ENCODE peak calls at places on chromosomes 7 and 10, in nine cellular contexts. J, I, D, X, C, S, Z, H and Y are unnamed samples. For H3K4me1 and H3K9me3, the result is how much of the 10 kb centered on the place peaks cover.

GRCh38 chr10:98030991-98031431 is 590 bp upstream of the CRTAC1 start:
- DNase-seq in J (no peak), D (no peak), H (peak), I (no peak), C (no peak), S (no peak), X (peak), Z (no peak), Y (peak)

GRCh38 chr7:66083677-66084076 is 8.1 kb downstream of the ASL start:
- DNase-seq in X (no peak), Z (no peak), I (no peak), H (no peak), S (no peak), C (no peak), D (no peak), J (no peak), Y (no peak)

GRCh38 chr10:49569031-49569765 is 30.3 kb upstream of the ERCC6 start:
- DNase-seq in Z (no peak), D (no peak), J (no peak), X (no peak), S (no peak), I (no peak), H (no peak), C (no peak), Y (peak)

GRCh38 chr7:48089415-48089975 is 430 bp downstream of the UPP1 start:
- DNase-seq in X (peak), C (peak), I (no peak), S (no peak), D (peak), H (peak), Z (peak), J (peak), Y (no peak)

GRCh38 chr7:47435889-47436312 is 146.0 kb downstream of the TNS3 start:
- DNase-seq in C (peak), S (peak), X (peak), J (no peak), H (peak), D (peak), Z (peak), I (no peak), Y (peak)

GRCh38 chr10:99685232-99686041 is 26.1 kb downstream of the ENTPD7 start:
- DNase-seq in X (no peak), S (no peak), H (no peak), J (no peak), I (no peak), C (no peak), D (no peak), Z (no peak), Y (no peak)

GRCh38 chr7:69932034-69932628 is 333.9 kb downstream of the AUTS2 start:
- DNase-seq in C (peak), Z (no peak), S (peak), J (no peak), X (no peak), H (peak), I (no peak), D (no peak), Y (peak)

GRCh38 chr10:132885451-132886210 is 56.7 kb downstream of the CFAP46 start:
- DNase-seq in J (no peak), I (peak), X (no peak), H (no peak), Z (peak), S (no peak), C (no peak), D (peak), Y (no peak)

GRCh38 chr10:126969310-126969709 is 64.1 kb downstream of the DOCK1 start:
- DNase-seq in S (peak), Z (no peak), I (no peak), H (peak), C (peak), D (no peak), J (no peak), X (peak), Y (no peak)

GRCh38 chr10:103053659-103054581 is 135.8 kb downstream of the CNNM2 start:
- DNase-seq in X (peak), Z (peak), C (peak), S (peak), I (peak), J (no peak), D (peak), H (peak), Y (peak)

GRCh38 chr7:18308938-18309337 is 186.6 kb upstream of the HDAC9 start:
- DNase-seq in Z (no peak), X (no peak), D (no peak), J (no peak), I (no peak), C (no peak), H (no peak), S (no peak), Y (no peak)

GRCh38 chr10:17348111-17349008 is 106.0 kb downstream of the ST8SIA6 start:
- DNase-seq in D (peak), H (peak), J (peak), X (no peak), C (no peak), S (peak), I (peak), Z (peak), Y (peak)

GRCh38 chr7:4794591-4795350 is 19.3 kb downstream of the AP5Z1 start:
- DNase-seq in S (no peak), H (no peak), C (peak), D (no peak), I (no peak), X (peak), Z (peak), J (no peak), Y (no peak)

GRCh38 chr7:157676001-157676400 is 339.2 kb downstream of the DNAJB6 start:
- DNase-seq in S (no peak), Z (peak), J (no peak), I (no peak), H (no peak), D (peak), C (no peak), X (peak), Y (no peak)

GRCh38 chr10:75726522-75727493 is 295.4 kb downstream of the LRMDA start:
- DNase-seq in C (no peak), S (no peak), H (no peak), Z (no peak), X (no peak), I (no peak), J (no peak), D (no peak), Y (no peak)

GRCh38 chr10:133261726-133262325 is 14.8 kb downstream of the ADAM8 start:
- DNase-seq in I (peak), X (peak), Z (peak), S (peak), H (peak), J (peak), C (peak), D (peak), Y (peak)

GRCh38 chr10:66934711-66935110 is 8.9 kb downstream of the LRRTM3 start:
- DNase-seq in J (no peak), D (no peak), I (no peak), C (no peak), Z (no peak), S (no peak), H (no peak), X (no peak), Y (no peak)

GRCh38 chr7:157446322-157446721 is 109.5 kb downstream of the DNAJB6 start:
- DNase-seq in X (no peak), H (no peak), S (no peak), I (no peak), J (no peak), D (no peak), Z (peak), C (no peak), Y (no peak)

GRCh38 chr7:50246551-50246950 is 58.0 kb upstream of the IKZF1 start:
- DNase-seq in C (no peak), S (no peak), Z (no peak), I (no peak), H (no peak), D (no peak), J (no peak), X (no peak), Y (no peak)

GRCh38 chr7:157691521-157692155 is 354.8 kb downstream of the DNAJB6 start:
- DNase-seq in H (no peak), C (no peak), Z (peak), J (no peak), S (no peak), I (no peak), D (peak), X (peak), Y (no peak)

GRCh38 chr7:44065431-44066110 is at the start of gene PGAM2:
- DNase-seq in Z (peak), C (no peak), S (no peak), J (no peak), I (peak), D (peak), X (peak), H (no peak), Y (peak)

GRCh38 chr7:74365320-74366022 is 76.3 kb downstream of the CLIP2 start:
- DNase-seq in S (peak), C (peak), H (peak), I (no peak), D (peak), X (peak), Z (peak), J (peak), Y (peak)

GRCh38 chr10:130748409-130749057 is 563.0 kb downstream of the TCERG1L start:
- DNase-seq in I (no peak), H (no peak), X (peak), Z (peak), S (no peak), D (peak), J (no peak), C (no peak), Y (peak)

GRCh38 chr7:37000514-37000913 is 276.2 kb upstream of the AOAH start:
- DNase-seq in S (no peak), C (no peak), J (no peak), H (no peak), D (no peak), I (no peak), Z (no peak), X (no peak), Y (no peak)

GRCh38 chr10:23695825-23696420 is 257.0 kb downstream of the OTUD1 start:
- DNase-seq in C (no peak), S (no peak), Z (no peak), J (no peak), X (peak), I (no peak), D (no peak), H (no peak), Y (no peak)

GRCh38 chr7:25642849-25643248 is 414.6 kb upstream of the NPVF start:
- DNase-seq in H (no peak), S (no peak), C (no peak), Z (no peak), D (no peak), I (no peak), J (no peak), X (no peak), Y (no peak)

GRCh38 chr7:135519233-135519688 is 9.4 kb upstream of the CNOT4 start:
- DNase-seq in J (no peak), I (no peak), D (no peak), C (no peak), X (no peak), Z (no peak), S (no peak), H (no peak), Y (no peak)

GRCh38 chr10:86333813-86334514 is 32.6 kb downstream of the GRID1 start:
- DNase-seq in X (no peak), J (no peak), S (no peak), D (no peak), H (no peak), Z (no peak), C (no peak), I (no peak), Y (no peak)

GRCh38 chr10:4541292-4541691 is 284.7 kb upstream of the AKR1E2 start:
- DNase-seq in X (no peak), J (peak), S (no peak), D (peak), Z (no peak), I (no peak), C (no peak), H (peak), Y (no peak)

GRCh38 chr7:106239406-106239805 is 45.4 kb downstream of the NAMPT start:
- DNase-seq in C (no peak), I (no peak), X (no peak), S (no peak), D (no peak), H (no peak), Z (no peak), J (no peak), Y (no peak)

GRCh38 chr7:142853739-142854504 is 954 bp upstream of the EPHB6 start:
- DNase-seq in D (peak), X (peak), I (peak), S (peak), C (peak), H (peak), Z (peak), J (no peak), Y (peak)

GRCh38 chr7:138527746-138528223 is 67.7 kb downstream of the TRIM24 start:
- DNase-seq in H (no peak), C (peak), J (no peak), Z (no peak), I (no peak), X (no peak), S (no peak), D (no peak), Y (peak)

GRCh38 chr10:28533571-28534304 is 820 bp downstream of the WAC start:
- DNase-seq in C (peak), D (peak), S (peak), J (peak), X (peak), Z (peak), H (peak), I (peak), Y (peak)

GRCh38 chr7:136657332-136657942 is 211.0 kb upstream of the CHRM2 start:
- DNase-seq in C (no peak), S (no peak), H (no peak), J (no peak), I (no peak), D (no peak), X (no peak), Z (no peak), Y (no peak)

GRCh38 chr7:84231157-84231556 is 36.6 kb upstream of the SEMA3A start:
- DNase-seq in S (no peak), Z (no peak), H (no peak), C (no peak), J (no peak), X (no peak), D (no peak), I (no peak), Y (no peak)

GRCh38 chr10:90319188-90319914 is 538.5 kb downstream of the HTR7 start:
- DNase-seq in S (peak), X (peak), J (no peak), Z (no peak), I (no peak), D (no peak), H (peak), C (peak), Y (peak)

GRCh38 chr10:11501600-11501999 is 109.8 kb downstream of the USP6NL start:
- DNase-seq in X (no peak), Z (no peak), J (no peak), C (no peak), H (no peak), S (no peak), D (no peak), I (no peak), Y (no peak)

GRCh38 chr10:11493646-11494045 is 117.8 kb downstream of the USP6NL start:
- DNase-seq in Z (no peak), H (no peak), X (no peak), I (no peak), C (no peak), J (no peak), S (no peak), D (no peak), Y (no peak)

GRCh38 chr10:11499425-11500071 is 111.9 kb downstream of the USP6NL start:
- DNase-seq in X (no peak), Z (no peak), H (no peak), J (no peak), I (no peak), S (no peak), C (no peak), D (no peak), Y (no peak)

GRCh38 chr10:11498399-11498798 is 113.1 kb downstream of the USP6NL start:
- DNase-seq in D (no peak), Z (no peak), X (no peak), I (no peak), J (no peak), H (no peak), C (no peak), S (no peak), Y (no peak)
- H3K4me1 ChIP-seq in D (under half), Z (under half), X (under half), I (under half), J (under half), H (under half), C (under half), S (under half), Y (under half)

GRCh38 chr7:108112683-108113082 is 17.5 kb downstream of the LAMB4 start:
- DNase-seq in Z (no peak), S (no peak), H (no peak), X (no peak), J (no peak), I (no peak), D (no peak), C (no peak), Y (no peak)

GRCh38 chr7:108109216-108109908 is 20.8 kb downstream of the LAMB4 start:
- DNase-seq in J (no peak), I (no peak), X (no peak), S (peak), H (peak), Z (no peak), C (no peak), D (no peak), Y (peak)

GRCh38 chr7:108120196-108120595 is 10.0 kb downstream of the LAMB4 start:
- DNase-seq in Z (no peak), S (no peak), J (no peak), D (no peak), X (no peak), I (no peak), C (no peak), H (no peak), Y (no peak)

GRCh38 chr7:108118959-108119358 is 11.2 kb downstream of the LAMB4 start:
- DNase-seq in S (no peak), C (no peak), D (no peak), I (no peak), X (no peak), Z (no peak), H (no peak), J (no peak), Y (no peak)

DNA sequence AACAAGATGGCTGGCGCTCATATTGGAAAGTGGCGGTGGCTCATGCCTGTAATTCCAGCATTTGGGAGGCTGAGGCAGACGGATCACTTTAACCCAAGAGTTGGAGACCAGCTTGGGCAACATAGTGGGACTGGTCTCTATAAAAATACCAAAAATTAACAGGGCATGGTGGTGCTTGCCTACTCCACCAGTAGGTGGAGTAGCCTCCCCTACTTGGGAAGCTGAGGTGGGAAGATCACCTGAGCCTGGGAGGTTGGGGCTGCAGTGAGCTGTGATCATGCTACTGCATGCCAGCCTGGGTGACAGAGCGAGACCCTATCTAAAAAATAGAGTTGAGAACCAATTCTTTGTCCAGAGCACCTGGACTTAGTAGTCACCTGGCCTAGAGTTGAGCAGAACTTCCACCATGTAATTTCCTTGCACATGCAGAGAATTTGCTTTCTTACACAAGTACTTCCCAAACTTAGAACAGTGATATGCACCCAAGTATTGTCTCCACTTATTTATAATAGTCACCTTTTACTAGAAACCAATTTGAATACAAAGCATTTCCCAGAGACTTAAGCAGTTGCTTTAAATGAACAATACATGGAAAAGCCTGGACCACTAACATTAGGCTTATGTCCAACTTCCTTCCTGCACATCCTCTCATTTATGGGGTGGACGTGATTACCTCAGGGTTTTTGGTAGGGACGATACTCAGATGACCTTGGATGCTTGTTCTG is 15.9 kb downstream of the LAMB4 start:
- DNase-seq in Z (no peak), C (peak), X (peak), D (no peak), I (no peak), J (no peak), S (peak), H (peak), Y (peak)
- TF ChIP-seq CTCF in Z (no peak), C (peak), X (peak), D (no peak), I (no peak), J (no peak), S (peak), H (peak), Y (peak)

GRCh38 chr7:40162516-40162915 is 27.7 kb downstream of the SUGCT start:
- DNase-seq in J (no peak), I (no peak), H (no peak), Z (no peak), S (no peak), X (no peak), D (no peak), C (no peak), Y (no peak)

GRCh38 chr7:40167291-40167690 is 32.5 kb downstream of the SUGCT start:
- DNase-seq in C (no peak), H (no peak), X (no peak), Z (no peak), D (no peak), J (no peak), I (no peak), S (no peak), Y (no peak)
- H3K9me3 ChIP-seq in C (under half), H (under half), X (under half), Z (under half), D (under half), J (under half), I (under half), S (under half), Y (under half)

GRCh38 chr10:14656052-14656451 is 118.6 kb downstream of the FAM107B start:
- DNase-seq in X (no peak), S (no peak), H (no peak), I (no peak), Z (no peak), D (no peak), C (no peak), J (no peak), Y (no peak)
- H3K4me1 ChIP-seq in X (under half), S (half or more), H (under half), I (under half), Z (under half), D (under half), C (under half), J (under half), Y (under half)